ENCODE peak calls at places on chromosomes 12 and 14, in five cellular contexts. C is right atrium auricular region; U is effector memory CD4-positive, alpha-beta T cell; T is lower lobe of right lung; I is fibroblast of lung. P is an unnamed sample.

GRCh38 chr14:76894308-76894707 is 68.1 kb downstream of the LRRC74A start:
- DNase-seq in C (no peak), U (no peak), I (no peak), T (no peak), P (no peak)

GRCh38 chr12:95731519-95731958 is 59.0 kb downstream of the NTN4 start:
- DNase-seq in U (no peak), C (no peak), T (no peak), I (no peak), P (no peak)

GRCh38 chr12:125683748-125684381 is 618.6 kb downstream of the AACS start:
- DNase-seq in C (no peak), T (peak; percentile 59), U (no peak), I (no peak), P (peak; percentile 6)

GRCh38 chr14:22664261-22664660 is 20.1 kb upstream of the OR6J1 start:
- DNase-seq in U (no peak), I (no peak), T (no peak), C (no peak), P (no peak)

GRCh38 chr14:35883677-35884293 is 57.6 kb downstream of the BRMS1L start:
- DNase-seq in U (no peak), T (no peak), I (peak; percentile 41), C (no peak), P (peak; percentile 2)

GRCh38 chr14:94048676-94049624 is 22.8 kb downstream of the OTUB2 start:
- DNase-seq in T (no peak), U (no peak), I (no peak), C (peak; percentile 51), P (no peak)

GRCh38 chr12:93363854-93364297 is 13.8 kb upstream of the NUDT4 start:
- DNase-seq in T (no peak), C (no peak), I (no peak), U (no peak), P (no peak)

GRCh38 chr14:38948171-38948570 is 154.9 kb downstream of the SEC23A start:
- DNase-seq in I (no peak), U (no peak), C (no peak), T (no peak), P (no peak)

GRCh38 chr12:99907210-99907609 is 77.5 kb downstream of the ANKS1B start:
- DNase-seq in U (no peak), C (no peak), T (no peak), I (no peak), P (no peak)

GRCh38 chr12:52876371-52876770 is 27.6 kb upstream of the KRT78 start:
- DNase-seq in C (no peak), T (peak; percentile 86), U (no peak), I (no peak), P (no peak)

GRCh38 chr14:81450100-81450531 is 50.0 kb upstream of the STON2 start:
- DNase-seq in C (peak; percentile 72), I (peak; percentile 38), U (no peak), T (no peak), P (no peak)
- H3K4me3 ChIP-seq in C (no peak overlapping the region), I (no peak overlapping the region), U (no peak overlapping the region), T (no peak overlapping the region), P (no peak overlapping the region)

GRCh38 chr12:127178463-127178862 is 1088.5 kb upstream of the TMEM132C start:
- DNase-seq in T (no peak), C (no peak), I (no peak), U (no peak), P (no peak)
- H3K9me3 ChIP-seq in T (peaks cover 13% of the 10 kb centered on the region), C (no peaks in the 10 kb centered on the region), I (no peaks in the 10 kb centered on the region), U (no peaks in the 10 kb centered on the region), P (peaks cover 18% of the 10 kb centered on the region)

DNA sequence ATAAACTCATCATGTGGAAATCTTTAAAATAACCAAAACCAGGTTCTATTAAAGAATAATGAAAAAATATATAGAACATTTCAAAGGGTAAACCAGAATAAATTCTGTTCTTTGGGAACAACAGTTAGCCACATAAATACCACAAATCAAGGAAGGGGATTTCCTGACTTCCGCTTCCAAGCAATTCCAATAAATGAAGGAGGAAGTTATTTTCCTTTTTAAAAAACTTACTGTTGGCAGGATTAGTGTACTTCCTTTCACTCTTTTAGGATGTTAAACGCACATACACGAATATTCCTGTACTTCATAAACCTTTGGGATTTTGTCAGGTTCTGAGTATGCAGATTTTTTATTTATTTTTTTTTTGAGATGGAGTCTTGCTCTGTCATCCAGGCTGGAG is 13.7 kb upstream of the LIMA1 start:
- DNase-seq in I (no peak), T (no peak), U (no peak), C (no peak), P (no peak)
- H3K4me3 ChIP-seq in I (no peak overlapping the region), T (no peak overlapping the region), U (no peak overlapping the region), C (no peak overlapping the region), P (no peak overlapping the region)

DNA sequence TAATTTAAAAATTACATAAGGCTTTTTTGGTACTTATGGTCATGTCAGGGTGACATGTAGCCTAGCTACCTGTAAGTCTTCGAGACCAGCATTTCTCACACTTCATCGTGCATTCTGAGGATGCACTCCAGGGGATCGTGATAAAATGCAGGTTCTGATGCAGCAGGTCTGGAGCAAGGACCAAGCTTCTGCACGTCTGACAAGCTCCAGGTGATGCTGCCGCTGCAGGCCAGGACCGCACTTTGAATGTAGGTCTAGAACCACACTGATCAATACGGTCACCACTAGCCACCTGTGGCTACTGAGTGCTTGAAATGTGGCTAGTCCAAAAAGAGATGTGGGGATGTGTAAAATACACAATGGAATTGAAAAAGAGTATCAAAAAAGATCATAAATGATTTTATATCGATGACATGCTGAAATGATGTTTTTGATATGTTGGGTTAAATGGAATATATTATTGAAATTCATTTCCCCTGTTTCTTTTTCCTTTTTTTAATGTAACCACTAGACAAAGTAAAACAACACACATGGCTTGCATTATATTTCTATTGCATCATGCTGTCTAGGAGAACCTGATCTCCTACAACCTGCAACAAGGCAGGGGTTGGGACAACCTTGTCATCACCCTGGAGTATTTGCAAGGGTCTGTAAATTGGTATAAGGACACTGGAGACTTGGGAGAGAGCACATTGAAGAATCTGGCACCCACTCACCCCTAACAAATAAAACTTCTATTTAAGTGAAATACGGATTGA is 142.4 kb downstream of the DPF3 start:
- DNase-seq in I (peak; percentile 22), C (no peak), U (no peak), T (no peak), P (no peak)
- H3K9me3 ChIP-seq in I (no peaks in the 10 kb centered on the region), C (no peaks in the 10 kb centered on the region), U (no peaks in the 10 kb centered on the region), T (peaks cover 3% of the 10 kb centered on the region), P (no peaks in the 10 kb centered on the region)

DNA sequence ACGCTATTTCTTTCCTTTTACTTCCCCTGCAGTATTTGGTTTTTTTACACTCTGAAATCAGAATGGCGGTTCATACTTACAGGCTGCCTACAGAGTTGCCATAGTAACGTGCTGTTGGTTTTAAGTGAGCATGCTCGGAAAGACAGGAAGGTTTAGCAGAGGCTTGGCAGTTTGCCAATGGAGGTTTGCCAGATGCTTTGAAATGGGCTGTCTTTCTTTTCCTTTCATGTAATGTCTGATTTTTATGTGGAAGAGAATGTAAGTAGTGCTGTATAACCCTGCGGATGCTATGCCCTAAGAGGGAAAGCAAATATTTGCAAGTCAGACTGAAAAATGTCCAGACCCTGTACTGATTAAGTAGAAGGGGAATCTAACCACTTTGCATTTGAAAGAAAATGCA is 32.8 kb downstream of the ARID4A start:
- DNase-seq in C (peak; percentile 94), U (peak; percentile 84), I (peak; percentile 99), T (peak; percentile 70), P (peak; percentile 67)
- H3K4me3 ChIP-seq in C (no peak overlapping the region), U (no peak overlapping the region), I (no peak overlapping the region), T (peak overlapping the region; percentile 20), P (no peak overlapping the region)

P was measured in MG63.